ENCODE peak calls at places on chromosomes 13 and 19, in eight cellular contexts. One of them, this sample, is unnamed.

GRCh38 chr19:46745521-46746280 is at the start of gene FKRP:
- DNase-seq in WERI-Rb-1: peak; percentile 26
- DNase-seq in epithelial cell of proximal tubule: no peak
- DNase-seq in ascending aorta: no peak
- DNase-seq in PC-3: no peak
- DNase-seq in fibroblast of pulmonary artery: no peak
- DNase-seq in foreskin fibroblast: peak; percentile 49
- DNase-seq in cardiac fibroblast: no peak
- DNase-seq in this sample: no peak

GRCh38 chr13:78372581-78372980 is 230.8 kb downstream of the POU4F1 start:
- DNase-seq in WERI-Rb-1: no peak
- DNase-seq in epithelial cell of proximal tubule: no peak
- DNase-seq in ascending aorta: no peak
- DNase-seq in PC-3: no peak
- DNase-seq in fibroblast of pulmonary artery: peak; percentile 50
- DNase-seq in foreskin fibroblast: no peak
- DNase-seq in cardiac fibroblast: peak; percentile 58
- DNase-seq in this sample: no peak

GRCh38 chr19:24046550-24046949 is 40.4 kb upstream of the ZNF254 start:
- DNase-seq in WERI-Rb-1: no peak
- DNase-seq in epithelial cell of proximal tubule: no peak
- DNase-seq in ascending aorta: no peak
- DNase-seq in PC-3: no peak
- DNase-seq in fibroblast of pulmonary artery: no peak
- DNase-seq in foreskin fibroblast: no peak
- DNase-seq in cardiac fibroblast: no peak
- DNase-seq in this sample: no peak

GRCh38 chr19:858868-859843 is at the start of gene CFD:
- DNase-seq in WERI-Rb-1: no peak
- DNase-seq in epithelial cell of proximal tubule: no peak
- DNase-seq in ascending aorta: peak; percentile 38
- DNase-seq in PC-3: no peak
- DNase-seq in fibroblast of pulmonary artery: no peak
- DNase-seq in foreskin fibroblast: no peak
- DNase-seq in cardiac fibroblast: no peak
- DNase-seq in this sample: no peak

GRCh38 chr13:86882835-86883234 is 788.3 kb upstream of the SLITRK5 start:
- DNase-seq in WERI-Rb-1: no peak
- DNase-seq in epithelial cell of proximal tubule: no peak
- DNase-seq in ascending aorta: no peak
- DNase-seq in PC-3: no peak
- DNase-seq in fibroblast of pulmonary artery: no peak
- DNase-seq in foreskin fibroblast: no peak
- DNase-seq in cardiac fibroblast: no peak
- DNase-seq in this sample: no peak

GRCh38 chr13:44879452-44880058 is 109.7 kb downstream of the NUFIP1 start:
- DNase-seq in WERI-Rb-1: no peak
- DNase-seq in epithelial cell of proximal tubule: no peak
- DNase-seq in ascending aorta: no peak
- DNase-seq in PC-3: peak; percentile 50
- DNase-seq in fibroblast of pulmonary artery: peak; percentile 78
- DNase-seq in foreskin fibroblast: peak; percentile 76
- DNase-seq in cardiac fibroblast: peak; percentile 80
- DNase-seq in this sample: peak; percentile 23

GRCh38 chr13:29698106-29698505 is 102.6 kb upstream of the SLC7A1 start:
- DNase-seq in WERI-Rb-1: no peak
- DNase-seq in epithelial cell of proximal tubule: no peak
- DNase-seq in ascending aorta: no peak
- DNase-seq in PC-3: no peak
- DNase-seq in fibroblast of pulmonary artery: no peak
- DNase-seq in foreskin fibroblast: no peak
- DNase-seq in cardiac fibroblast: no peak
- DNase-seq in this sample: no peak

GRCh38 chr13:99661791-99662190 is 160.5 kb downstream of the TM9SF2 start:
- DNase-seq in WERI-Rb-1: no peak
- DNase-seq in epithelial cell of proximal tubule: no peak
- DNase-seq in ascending aorta: no peak
- DNase-seq in PC-3: no peak
- DNase-seq in fibroblast of pulmonary artery: no peak
- DNase-seq in foreskin fibroblast: no peak
- DNase-seq in cardiac fibroblast: no peak
- DNase-seq in this sample: no peak

GRCh38 chr13:72304121-72304745 is 423.2 kb downstream of the MZT1 start:
- DNase-seq in WERI-Rb-1: no peak
- DNase-seq in epithelial cell of proximal tubule: no peak
- DNase-seq in ascending aorta: no peak
- DNase-seq in PC-3: no peak
- DNase-seq in fibroblast of pulmonary artery: peak; percentile 32
- DNase-seq in foreskin fibroblast: no peak
- DNase-seq in cardiac fibroblast: peak; percentile 7
- DNase-seq in this sample: peak; percentile 12

GRCh38 chr19:12789098-12789903 is 2.0 kb upstream of the JUNB start:
- DNase-seq in WERI-Rb-1: no peak
- DNase-seq in epithelial cell of proximal tubule: no peak
- DNase-seq in ascending aorta: no peak
- DNase-seq in PC-3: peak; percentile 25
- DNase-seq in fibroblast of pulmonary artery: peak; percentile 42
- DNase-seq in foreskin fibroblast: peak; percentile 49
- DNase-seq in cardiac fibroblast: peak; percentile 56
- DNase-seq in this sample: no peak

DNA sequence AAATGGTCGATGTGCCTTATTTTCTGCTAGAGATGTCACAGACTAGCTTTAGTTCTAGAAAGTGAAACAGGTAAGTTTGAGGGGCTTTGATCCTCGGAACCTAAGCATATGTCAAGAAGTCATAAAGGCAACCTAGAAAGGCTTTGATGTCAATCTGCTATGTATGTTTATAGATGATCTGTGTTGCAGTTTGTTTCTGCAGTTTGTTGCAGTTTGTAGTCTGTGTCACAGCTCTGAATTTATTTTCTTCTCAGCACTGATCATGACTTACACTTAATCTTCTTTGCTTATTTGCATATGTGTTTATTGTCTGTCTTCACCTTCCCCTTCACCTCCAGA is 5.9 kb downstream of the LSM14A start:
- DNase-seq in WERI-Rb-1: no peak
- DNase-seq in epithelial cell of proximal tubule: no peak
- DNase-seq in ascending aorta: no peak
- DNase-seq in PC-3: no peak
- DNase-seq in fibroblast of pulmonary artery: no peak
- DNase-seq in foreskin fibroblast: no peak
- DNase-seq in cardiac fibroblast: no peak
- DNase-seq in this sample: no peak
- H3K4me3 ChIP-seq in WERI-Rb-1: no peak overlapping the region
- H3K4me3 ChIP-seq in epithelial cell of proximal tubule: peak overlapping the region; percentile 18
- H3K4me3 ChIP-seq in ascending aorta: peak overlapping the region; percentile 91
- H3K4me3 ChIP-seq in PC-3: no peak overlapping the region
- H3K4me3 ChIP-seq in fibroblast of pulmonary artery: no peak overlapping the region
- H3K4me3 ChIP-seq in foreskin fibroblast: no peak overlapping the region
- H3K4me3 ChIP-seq in cardiac fibroblast: no peak overlapping the region
- H3K4me3 ChIP-seq in this sample: no peak overlapping the region

GRCh38 chr19:56927791-56928207 is 87.3 kb upstream of the PEG3 start:
- DNase-seq in WERI-Rb-1: no peak
- DNase-seq in epithelial cell of proximal tubule: no peak
- DNase-seq in ascending aorta: no peak
- DNase-seq in PC-3: peak; percentile 51
- DNase-seq in fibroblast of pulmonary artery: no peak
- DNase-seq in foreskin fibroblast: no peak
- DNase-seq in cardiac fibroblast: no peak
- DNase-seq in this sample: no peak

GRCh38 chr19:56934438-56935090 is 94.0 kb upstream of the PEG3 start:
- DNase-seq in WERI-Rb-1: no peak
- DNase-seq in epithelial cell of proximal tubule: no peak
- DNase-seq in ascending aorta: no peak
- DNase-seq in PC-3: no peak
- DNase-seq in fibroblast of pulmonary artery: no peak
- DNase-seq in foreskin fibroblast: no peak
- DNase-seq in cardiac fibroblast: no peak
- DNase-seq in this sample: no peak

GRCh38 chr19:56927294-56927693 is 86.8 kb upstream of the PEG3 start:
- DNase-seq in WERI-Rb-1: no peak
- DNase-seq in epithelial cell of proximal tubule: no peak
- DNase-seq in ascending aorta: no peak
- DNase-seq in PC-3: no peak
- DNase-seq in fibroblast of pulmonary artery: no peak
- DNase-seq in foreskin fibroblast: no peak
- DNase-seq in cardiac fibroblast: no peak
- DNase-seq in this sample: no peak

GRCh38 chr19:56933014-56933705 is 92.6 kb upstream of the PEG3 start:
- DNase-seq in WERI-Rb-1: no peak
- DNase-seq in epithelial cell of proximal tubule: no peak
- DNase-seq in ascending aorta: no peak
- DNase-seq in PC-3: no peak
- DNase-seq in fibroblast of pulmonary artery: no peak
- DNase-seq in foreskin fibroblast: no peak
- DNase-seq in cardiac fibroblast: no peak
- DNase-seq in this sample: no peak

DNA sequence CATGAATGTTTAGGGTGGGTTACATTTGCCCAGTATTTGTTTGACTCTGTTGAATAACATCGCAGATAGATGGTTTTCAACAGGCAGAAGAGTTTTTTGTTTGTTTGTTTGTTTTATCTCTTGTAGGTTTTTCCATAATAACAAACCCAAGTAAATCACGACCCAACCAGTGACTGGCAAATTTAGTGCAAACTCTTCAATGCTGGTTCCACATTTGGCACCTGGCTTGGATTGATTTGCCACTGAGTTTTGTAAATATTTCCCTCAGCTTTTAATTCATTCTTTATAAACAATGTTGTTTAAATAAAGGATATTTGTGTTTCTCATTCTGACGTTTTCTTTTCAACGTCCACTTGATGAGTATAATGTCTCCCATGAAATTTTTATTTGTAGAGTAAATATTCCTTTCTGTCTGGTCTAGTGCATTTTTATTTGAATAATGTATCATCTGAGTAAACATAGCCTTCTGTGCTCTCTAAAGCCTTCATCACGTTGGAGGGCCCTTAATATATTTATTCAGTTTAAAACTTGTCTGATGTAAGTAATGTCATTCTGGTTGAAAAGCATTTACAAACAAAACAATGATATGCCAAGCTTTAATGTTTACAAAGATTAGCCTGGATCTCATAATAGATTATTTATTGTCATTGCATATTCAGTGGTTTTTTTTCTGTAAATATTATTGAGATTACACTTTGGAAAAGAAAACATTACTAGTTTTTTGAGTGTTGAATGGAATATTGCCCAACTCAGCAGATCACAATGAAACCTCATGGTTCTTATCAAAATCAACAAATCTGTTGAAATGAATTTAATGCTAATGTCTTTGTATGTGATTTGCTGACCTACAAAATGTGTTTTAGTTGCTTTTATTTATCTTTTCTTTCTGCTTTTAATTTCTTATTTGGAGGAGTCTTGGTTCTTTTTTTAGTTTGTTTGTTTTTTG is 90.4 kb upstream of the PEG3 start:
- DNase-seq in WERI-Rb-1: no peak
- DNase-seq in epithelial cell of proximal tubule: no peak
- DNase-seq in ascending aorta: no peak
- DNase-seq in PC-3: peak; percentile 12
- DNase-seq in fibroblast of pulmonary artery: no peak
- DNase-seq in foreskin fibroblast: no peak
- DNase-seq in cardiac fibroblast: no peak
- DNase-seq in this sample: no peak
- TF ChIP-seq CTCF in WERI-Rb-1: no peak
- TF ChIP-seq CTCF in epithelial cell of proximal tubule: no peak
- TF ChIP-seq CTCF in ascending aorta: no peak
- TF ChIP-seq CTCF in PC-3: no peak
- TF ChIP-seq CTCF in fibroblast of pulmonary artery: no peak
- TF ChIP-seq CTCF in foreskin fibroblast: no peak
- TF ChIP-seq CTCF in cardiac fibroblast: no peak
- TF ChIP-seq CTCF in this sample: no peak

DNA sequence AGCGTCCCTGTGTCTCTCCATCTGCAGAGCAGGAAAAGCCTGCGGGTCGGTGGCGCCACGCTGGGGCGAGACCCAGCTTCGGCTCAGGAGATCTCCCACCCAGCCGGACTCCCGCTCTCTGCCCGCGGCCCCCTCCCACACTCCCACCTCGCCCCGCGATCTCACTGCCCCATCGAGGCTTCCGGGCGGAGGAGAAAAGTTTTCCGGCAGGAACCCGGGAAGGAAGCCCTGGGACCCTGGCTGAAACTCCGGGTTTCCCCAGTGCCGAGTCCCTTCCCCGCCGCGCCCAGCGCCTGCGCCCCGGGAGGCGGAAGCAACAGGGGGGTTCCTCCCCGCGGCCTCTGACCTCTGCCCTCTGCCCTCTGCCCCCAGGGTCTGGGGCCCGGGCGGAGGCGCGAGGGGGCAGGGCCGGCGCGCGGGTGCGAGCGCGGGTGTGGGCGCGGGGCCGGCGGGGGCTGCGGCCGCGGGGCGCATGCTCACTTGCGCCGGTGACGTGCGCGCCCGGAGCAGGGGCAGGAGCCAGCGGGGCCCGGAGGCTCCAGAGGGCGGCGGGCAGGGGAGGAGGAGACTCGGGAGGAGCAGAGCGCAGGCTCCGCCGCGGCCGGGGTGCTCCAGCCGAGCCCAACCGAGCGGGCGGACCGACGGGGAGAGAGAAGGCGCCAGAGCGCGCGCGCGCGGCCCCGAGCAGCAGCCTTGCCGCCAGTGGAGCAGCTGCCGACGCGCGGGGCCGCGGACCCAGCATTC is at the start of gene ATP11A:
- DNase-seq in WERI-Rb-1: peak; percentile 98
- DNase-seq in epithelial cell of proximal tubule: no peak
- DNase-seq in ascending aorta: peak; percentile 51
- DNase-seq in PC-3: peak; percentile 75
- DNase-seq in fibroblast of pulmonary artery: peak; percentile 93
- DNase-seq in foreskin fibroblast: peak; percentile 98
- DNase-seq in cardiac fibroblast: peak; percentile 88
- DNase-seq in this sample: peak; percentile 31
- H3K4me3 ChIP-seq in WERI-Rb-1: peak within 1 kb of the TSS; percentile 89
- H3K4me3 ChIP-seq in epithelial cell of proximal tubule: peak within 1 kb of the TSS; percentile 91
- H3K4me3 ChIP-seq in ascending aorta: peak within 1 kb of the TSS; percentile 86
- H3K4me3 ChIP-seq in PC-3: peak within 1 kb of the TSS; percentile 85
- H3K4me3 ChIP-seq in fibroblast of pulmonary artery: peak within 1 kb of the TSS; percentile 58
- H3K4me3 ChIP-seq in foreskin fibroblast: peak within 1 kb of the TSS; percentile 71
- H3K4me3 ChIP-seq in cardiac fibroblast: peak within 1 kb of the TSS; percentile 72
- H3K4me3 ChIP-seq in this sample: peak within 1 kb of the TSS; percentile 70

GRCh38 chr13:26184791-26185250 is 37.3 kb downstream of the RNF6 start:
- DNase-seq in WERI-Rb-1: peak; percentile 85
- DNase-seq in epithelial cell of proximal tubule: peak; percentile 9
- DNase-seq in ascending aorta: no peak
- DNase-seq in PC-3: peak; percentile 78
- DNase-seq in fibroblast of pulmonary artery: peak; percentile 81
- DNase-seq in foreskin fibroblast: peak; percentile 88
- DNase-seq in cardiac fibroblast: peak; percentile 84
- DNase-seq in this sample: no peak

GRCh38 chr13:26183416-26183815 is 38.7 kb downstream of the RNF6 start:
- DNase-seq in WERI-Rb-1: no peak
- DNase-seq in epithelial cell of proximal tubule: no peak
- DNase-seq in ascending aorta: no peak
- DNase-seq in PC-3: no peak
- DNase-seq in fibroblast of pulmonary artery: no peak
- DNase-seq in foreskin fibroblast: no peak
- DNase-seq in cardiac fibroblast: no peak
- DNase-seq in this sample: no peak

GRCh38 chr13:26185720-26186119 is 36.4 kb downstream of the RNF6 start:
- DNase-seq in WERI-Rb-1: no peak
- DNase-seq in epithelial cell of proximal tubule: no peak
- DNase-seq in ascending aorta: no peak
- DNase-seq in PC-3: no peak
- DNase-seq in fibroblast of pulmonary artery: no peak
- DNase-seq in foreskin fibroblast: no peak
- DNase-seq in cardiac fibroblast: no peak
- DNase-seq in this sample: no peak

GRCh38 chr13:26186995-26187394 is 35.1 kb downstream of the RNF6 start:
- DNase-seq in WERI-Rb-1: no peak
- DNase-seq in epithelial cell of proximal tubule: no peak
- DNase-seq in ascending aorta: no peak
- DNase-seq in PC-3: no peak
- DNase-seq in fibroblast of pulmonary artery: no peak
- DNase-seq in foreskin fibroblast: peak; percentile 28
- DNase-seq in cardiac fibroblast: no peak
- DNase-seq in this sample: no peak

GRCh38 chr13:26186141-26186870 is 35.8 kb downstream of the RNF6 start:
- DNase-seq in WERI-Rb-1: no peak
- DNase-seq in epithelial cell of proximal tubule: peak; percentile 54
- DNase-seq in ascending aorta: peak; percentile 48
- DNase-seq in PC-3: peak; percentile 93
- DNase-seq in fibroblast of pulmonary artery: peak; percentile 95
- DNase-seq in foreskin fibroblast: peak; percentile 98
- DNase-seq in cardiac fibroblast: peak; percentile 93
- DNase-seq in this sample: peak; percentile 49
- TF ChIP-seq CTCF in WERI-Rb-1: no peak
- TF ChIP-seq CTCF in epithelial cell of proximal tubule: peak; percentile 56
- TF ChIP-seq CTCF in ascending aorta: peak; percentile 21
- TF ChIP-seq CTCF in PC-3: peak; percentile 57
- TF ChIP-seq CTCF in fibroblast of pulmonary artery: peak; percentile 48
- TF ChIP-seq CTCF in foreskin fibroblast: peak; percentile 12
- TF ChIP-seq CTCF in cardiac fibroblast: peak; percentile 55
- TF ChIP-seq CTCF in this sample: peak; percentile 49

This sample was measured in AG04449.